ENCODE peak calls at places on chromosomes 6 and 20, in nine cellular contexts. W is left cardiac atrium; U is PC-9; O is AG08395; M is lung; T is lower leg skin; X is erythroblast; S is activated T-cell treated with anti-CD3 and anti-CD28 coated beads, Interleukin-2, amount 50 U/mL, for 72 hours; R is ACHN. P is an unnamed sample.
A peak's percentile ranks its signal among the peaks of the same experiment; 100 is the strongest.

GRCh38 chr6:167091149-167092107 is 31.5 kb upstream of the CCR6 start:
- DNase-seq in O (no peak), X (peak; percentile 2), W (no peak), S (no peak), R (no peak), U (no peak), T (no peak), M (no peak), P (no peak)

GRCh38 chr20:47468290-47469050 is 33.2 kb upstream of the NCOA3 start:
- DNase-seq in U (no peak), S (no peak), X (peak; percentile 16), M (no peak), W (no peak), R (no peak), T (no peak), O (no peak), P (no peak)

GRCh38 chr20:21981179-21981578 is 275.7 kb downstream of the PAX1 start:
- DNase-seq in W (peak; percentile 26), X (no peak), O (no peak), M (no peak), U (no peak), T (no peak), S (no peak), R (no peak), P (no peak)

GRCh38 chr6:159577564-159577963 is 115.5 kb downstream of the SOD2 start:
- DNase-seq in W (no peak), U (no peak), S (no peak), O (no peak), M (peak; percentile 39), R (peak; percentile 51), T (no peak), X (no peak), P (no peak)

GRCh38 chr6:69421986-69422385 is 374.8 kb downstream of the LMBRD1 start:
- DNase-seq in U (no peak), O (no peak), R (no peak), S (no peak), M (no peak), X (no peak), T (no peak), W (no peak), P (no peak)

GRCh38 chr6:35275417-35275816 is 15.9 kb downstream of the ZNF76 start:
- DNase-seq in X (no peak), W (no peak), R (no peak), M (no peak), O (no peak), S (no peak), U (no peak), T (no peak), P (no peak)

GRCh38 chr20:60256811-60257210 is 298.6 kb downstream of the CDH26 start:
- DNase-seq in T (no peak), R (no peak), O (no peak), S (no peak), M (no peak), W (no peak), U (no peak), X (no peak), P (no peak)

GRCh38 chr6:130778946-130779657 is 48.1 kb upstream of the SMLR1 start:
- DNase-seq in S (no peak), T (no peak), X (no peak), M (no peak), U (no peak), R (no peak), W (no peak), O (peak; percentile 78), P (no peak)

GRCh38 chr20:50295762-50296449 is 105.3 kb downstream of the CEBPB start:
- DNase-seq in O (no peak), T (no peak), R (no peak), U (peak; percentile 52), X (no peak), S (no peak), M (no peak), W (no peak), P (no peak)

GRCh38 chr6:150072201-150072600 is 3.3 kb upstream of the ULBP3 start:
- DNase-seq in U (peak; percentile 83), W (peak; percentile 63), X (peak; percentile 12), R (peak; percentile 69), T (peak; percentile 53), S (peak; percentile 58), M (peak; percentile 87), O (peak; percentile 61), P (peak; percentile 94)

GRCh38 chr6:38212579-38212978 is 393.1 kb downstream of the ZFAND3 start:
- DNase-seq in T (no peak), O (no peak), S (no peak), R (no peak), X (no peak), M (no peak), U (no peak), W (no peak), P (no peak)

GRCh38 chr20:15702161-15702560 is 871.1 kb downstream of the KIF16B start:
- DNase-seq in S (no peak), O (no peak), U (no peak), T (no peak), X (no peak), W (no peak), M (no peak), R (no peak), P (no peak)

GRCh38 chr6:160156842-160157241 is 35.2 kb downstream of the SLC22A1 start:
- DNase-seq in W (no peak), X (no peak), S (no peak), O (no peak), M (no peak), U (no peak), T (no peak), R (no peak), P (no peak)

P was measured in trophoblast cell.